ENCODE peak calls at places on chromosomes 16 and 17, in ten cellular contexts. I, C, O, B, J, M, T, X, G and W are unnamed samples.

GRCh38 chr16:50547340-50547865 is 793 bp upstream of the NKD1 start:
- DNase-seq in I (peak; percentile 46), C (peak; percentile 63), O (peak; percentile 39), B (peak; percentile 9), J (peak; percentile 20), M (peak; percentile 57), T (peak; percentile 72), X (peak; percentile 78), G (peak; percentile 22), W (peak; percentile 60)

GRCh38 chr16:27232875-27233605 is 29.7 kb downstream of the KDM8 start:
- DNase-seq in I (no peak), C (no peak), O (no peak), B (no peak), J (no peak), M (no peak), T (no peak), X (no peak), G (no peak), W (no peak)

GRCh38 chr16:84643180-84643583 is 5.1 kb upstream of the KLHL36 start:
- DNase-seq in I (no peak), C (peak; percentile 45), O (peak; percentile 80), B (peak; percentile 92), J (peak; percentile 76), M (peak; percentile 50), T (no peak), X (no peak), G (peak; percentile 84), W (peak; percentile 56)

GRCh38 chr16:3189869-3190268 is 1.9 kb downstream of the OR1F1 start:
- DNase-seq in I (no peak), C (no peak), O (no peak), B (no peak), J (no peak), M (no peak), T (no peak), X (no peak), G (no peak), W (no peak)

GRCh38 chr17:17320911-17321220 is 17.7 kb downstream of the NT5M start:
- DNase-seq in I (no peak), C (peak; percentile 19), O (no peak), B (no peak), J (no peak), M (no peak), T (no peak), X (no peak), G (no peak), W (no peak)

GRCh38 chr17:39016193-39017153 is 49.3 kb upstream of the FBXO47 start:
- DNase-seq in I (no peak), C (no peak), O (no peak), B (peak; percentile 20), J (no peak), M (no peak), T (no peak), X (no peak), G (no peak), W (no peak)

GRCh38 chr17:2259769-2260536 is 43.6 kb downstream of the SMG6 start:
- DNase-seq in I (no peak), C (no peak), O (no peak), B (no peak), J (no peak), M (no peak), T (no peak), X (peak; percentile 43), G (peak; percentile 54), W (no peak)

GRCh38 chr17:79451167-79451566 is 159.7 kb downstream of the RBFOX3 start:
- DNase-seq in I (no peak), C (no peak), O (no peak), B (no peak), J (no peak), M (no peak), T (no peak), X (no peak), G (no peak), W (no peak)

GRCh38 chr17:50451943-50452626 is 16.6 kb downstream of the CHAD start:
- DNase-seq in I (no peak), C (no peak), O (no peak), B (no peak), J (no peak), M (peak; percentile 32), T (no peak), X (no peak), G (no peak), W (no peak)
- H3K4me3 ChIP-seq in I (no peak overlapping the region), C (no peak overlapping the region), O (no peak overlapping the region), B (no peak overlapping the region), J (no peak overlapping the region), M (no peak overlapping the region), T (no peak overlapping the region), X (no peak overlapping the region), G (no peak overlapping the region), W (no peak overlapping the region)

GRCh38 chr17:8940866-8941471 is 24.5 kb downstream of the PIK3R5 start:
- DNase-seq in I (no peak), C (no peak), O (no peak), B (no peak), J (no peak), M (no peak), T (no peak), X (no peak), G (no peak), W (no peak)
- H3K4me3 ChIP-seq in I (no peak overlapping the region), C (no peak overlapping the region), O (no peak overlapping the region), B (no peak overlapping the region), J (no peak overlapping the region), M (no peak overlapping the region), T (no peak overlapping the region), X (peak overlapping the region; percentile 37), G (no peak overlapping the region), W (no peak overlapping the region)

GRCh38 chr16:20928774-20929411 is 28.3 kb downstream of the LYRM1 start:
- DNase-seq in I (no peak), C (no peak), O (no peak), B (no peak), J (no peak), M (no peak), T (no peak), X (no peak), G (no peak), W (no peak)

GRCh38 chr16:20937736-20938135 is 37.2 kb downstream of the LYRM1 start:
- DNase-seq in I (no peak), C (no peak), O (no peak), B (no peak), J (no peak), M (peak; percentile 74), T (no peak), X (no peak), G (no peak), W (no peak)

GRCh38 chr16:20938426-20938825 is 37.9 kb downstream of the LYRM1 start:
- DNase-seq in I (no peak), C (no peak), O (no peak), B (peak; percentile 32), J (no peak), M (no peak), T (no peak), X (no peak), G (peak; percentile 52), W (no peak)

GRCh38 chr16:20931066-20931465 is 30.5 kb downstream of the LYRM1 start:
- DNase-seq in I (no peak), C (no peak), O (no peak), B (no peak), J (no peak), M (no peak), T (no peak), X (no peak), G (no peak), W (no peak)

GRCh38 chr16:20933589-20933988 is 33.0 kb downstream of the LYRM1 start:
- DNase-seq in I (no peak), C (no peak), O (no peak), B (no peak), J (no peak), M (no peak), T (no peak), X (no peak), G (no peak), W (no peak)
- H3K4me3 ChIP-seq in I (no peak overlapping the region), C (no peak overlapping the region), O (no peak overlapping the region), B (no peak overlapping the region), J (no peak overlapping the region), M (no peak overlapping the region), T (no peak overlapping the region), X (no peak overlapping the region), G (no peak overlapping the region), W (no peak overlapping the region)

GRCh38 chr17:41784207-41784744 is 2.2 kb downstream of the JUP start:
- DNase-seq in I (peak; percentile 64), C (peak; percentile 66), O (no peak), B (peak; percentile 94), J (no peak), M (peak; percentile 60), T (peak; percentile 73), X (no peak), G (no peak), W (peak; percentile 66)
- H3K4me3 ChIP-seq in I (peak overlapping the region; percentile 51), C (peak overlapping the region; percentile 61), O (peak overlapping the region; percentile 90), B (peak overlapping the region; percentile 98), J (no peak overlapping the region), M (peak overlapping the region; percentile 70), T (no peak overlapping the region), X (no peak overlapping the region), G (peak overlapping the region; percentile 74), W (no peak overlapping the region)

DNA sequence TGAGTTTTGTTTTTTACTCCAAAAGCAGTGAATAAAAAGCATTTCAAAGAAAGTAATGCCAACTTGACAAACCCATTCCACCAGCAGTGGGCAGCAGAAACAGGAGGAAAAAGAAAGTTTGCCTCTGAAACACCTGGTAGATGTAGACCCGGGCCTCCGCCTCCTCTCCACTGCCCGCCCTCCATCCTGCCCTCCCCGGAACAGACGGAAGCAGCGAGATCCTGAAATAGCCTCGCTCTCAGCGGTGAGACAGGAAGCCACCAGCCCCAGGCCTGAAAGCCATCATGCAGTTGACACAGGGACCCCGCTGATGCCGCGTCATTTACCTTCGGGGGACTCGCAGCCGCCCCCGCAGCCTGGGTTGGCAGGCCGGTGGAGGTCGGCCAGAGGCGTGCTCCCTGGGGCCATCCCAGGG is 67.8 kb downstream of the C16orf78 start:
- DNase-seq in I (peak; percentile 52), C (peak; percentile 47), O (peak; percentile 39), B (no peak), J (no peak), M (peak; percentile 38), T (no peak), X (peak; percentile 32), G (no peak), W (peak; percentile 34)
- H3K4me3 ChIP-seq in I (no peak overlapping the region), C (no peak overlapping the region), O (no peak overlapping the region), B (no peak overlapping the region), J (no peak overlapping the region), M (no peak overlapping the region), T (no peak overlapping the region), X (peak overlapping the region; percentile 8), G (no peak overlapping the region), W (no peak overlapping the region)

DNA sequence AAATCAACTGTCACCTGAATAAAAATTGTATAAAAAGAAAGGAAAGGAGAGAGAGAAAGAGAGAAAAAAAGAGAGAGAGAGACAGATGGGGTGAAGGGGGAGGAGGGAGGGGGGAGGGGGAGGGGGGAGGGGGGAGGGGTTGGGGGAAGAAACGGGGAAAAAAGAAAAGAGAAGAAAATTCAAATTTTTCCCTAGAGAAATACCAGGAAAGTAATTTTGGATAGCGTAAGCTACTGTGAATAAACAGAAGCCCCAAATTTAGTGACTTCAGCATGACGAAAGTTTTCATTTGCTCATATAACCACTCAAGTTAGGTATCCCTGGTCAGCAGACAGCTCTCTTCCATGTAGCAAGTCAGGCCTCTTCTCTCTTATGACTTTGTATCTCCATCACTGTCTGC is 289.4 kb upstream of the MYOCD start:
- DNase-seq in I (no peak), C (no peak), O (no peak), B (no peak), J (no peak), M (no peak), T (no peak), X (no peak), G (no peak), W (no peak)
- H3K4me3 ChIP-seq in I (no peak overlapping the region), C (no peak overlapping the region), O (no peak overlapping the region), B (no peak overlapping the region), J (no peak overlapping the region), M (no peak overlapping the region), T (no peak overlapping the region), X (no peak overlapping the region), G (no peak overlapping the region), W (no peak overlapping the region)